ENCODE peak calls at places on chromosomes 12 and 14, in five cellular contexts. D is body of pancreas, O is upper lobe of left lung, W is A549, Q is right lobe of liver. T is an unnamed sample.

GRCh38 chr12:106136263-106136662 is 2.5 kb downstream of the NUAK1 start:
- ATAC-seq in D (no peak), O (no peak), W (peak), Q (peak), T (peak)

GRCh38 chr14:53900499-53900898 is 56.1 kb downstream of the BMP4 start:
- ATAC-seq in O (no peak), D (no peak), W (no peak), Q (peak), T (peak)

GRCh38 chr12:124452576-124453391 is 114.6 kb downstream of the NCOR2 start:
- ATAC-seq in O (no peak), D (no peak), Q (no peak), W (no peak), T (no peak)

GRCh38 chr14:41607966-41608663 is 1.4 kb downstream of the LRFN5 start:
- ATAC-seq in D (no peak), O (no peak), Q (no peak), W (no peak), T (no peak)

GRCh38 chr12:116318738-116319050 is 41.2 kb upstream of the MED13L start:
- ATAC-seq in Q (no peak), O (peak), W (no peak), D (no peak), T (peak)

GRCh38 chr12:57822392-57823130 is 4.0 kb upstream of the AVIL start:
- ATAC-seq in O (no peak), W (no peak), D (no peak), Q (peak), T (no peak)

GRCh38 chr12:114025935-114026334 is 59.8 kb upstream of the RBM19 start:
- ATAC-seq in D (no peak), O (no peak), W (no peak), Q (no peak), T (no peak)

GRCh38 chr12:65967696-65968095 is 143.4 kb downstream of the HMGA2 start:
- ATAC-seq in W (no peak), D (no peak), O (no peak), Q (no peak), T (no peak)

GRCh38 chr12:11795192-11795909 is 145.9 kb downstream of the ETV6 start:
- ATAC-seq in O (no peak), W (peak), Q (no peak), D (peak), T (no peak)

GRCh38 chr12:92049403-92049802 is 96.2 kb downstream of the BTG1 start:
- ATAC-seq in D (no peak), W (no peak), Q (no peak), O (no peak), T (no peak)

GRCh38 chr14:20682435-20683124 is 1.8 kb upstream of the RNASE4 start:
- ATAC-seq in W (peak), Q (peak), O (peak), D (peak), T (peak)

GRCh38 chr14:20387577-20387976 is 25.7 kb downstream of the TEP1 start:
- ATAC-seq in D (no peak), W (no peak), Q (peak), O (no peak), T (no peak)

GRCh38 chr12:88267630-88268029 is 125.5 kb downstream of the TMTC3 start:
- ATAC-seq in O (no peak), W (no peak), D (no peak), Q (no peak), T (no peak)

GRCh38 chr12:78864483-78865296 is at the start of gene SYT1:
- ATAC-seq in D (peak), W (peak), O (peak), Q (peak), T (peak)

GRCh38 chr12:69655616-69656336 is 43.3 kb downstream of the BEST3 start:
- ATAC-seq in D (peak), Q (no peak), O (no peak), W (peak), T (no peak)

GRCh38 chr12:108475396-108475795 is 39.7 kb upstream of the FICD start:
- ATAC-seq in D (no peak), O (no peak), Q (no peak), W (no peak), T (no peak)

GRCh38 chr12:5200276-5201087 is 156.8 kb downstream of the KCNA5 start:
- ATAC-seq in O (no peak), D (no peak), W (peak), Q (peak), T (no peak)

GRCh38 chr12:108839011-108839889 is 18.1 kb downstream of the SSH1 start:
- ATAC-seq in D (peak), Q (no peak), W (no peak), O (peak), T (peak)

GRCh38 chr14:84807673-84808072 is 722.3 kb upstream of the FLRT2 start:
- ATAC-seq in W (no peak), O (no peak), Q (no peak), D (no peak), T (no peak)

GRCh38 chr12:20272171-20272570 is 96.2 kb upstream of the PDE3A start:
- ATAC-seq in W (no peak), D (no peak), O (no peak), Q (no peak), T (no peak)

GRCh38 chr12:82996168-82996812 is 309.6 kb downstream of the TMTC2 start:
- ATAC-seq in D (peak), O (no peak), W (no peak), Q (peak), T (no peak)

GRCh38 chr14:99035268-99035667 is 236.7 kb downstream of the BCL11B start:
- ATAC-seq in Q (peak), D (peak), O (no peak), W (peak), T (no peak)

GRCh38 chr12:63944586-63945228 is 100.2 kb downstream of the SRGAP1 start:
- ATAC-seq in D (no peak), O (peak), Q (peak), W (peak), T (no peak)

GRCh38 chr12:94762259-94762942 is 112.0 kb upstream of the TMCC3 start:
- ATAC-seq in D (no peak), W (no peak), O (peak), Q (peak), T (no peak)

GRCh38 chr12:117514016-117514415 is 152.6 kb upstream of the NOS1 start:
- ATAC-seq in O (no peak), Q (peak), W (no peak), D (peak), T (no peak)

GRCh38 chr12:2858334-2858733 is 1.5 kb upstream of the TEX52 start:
- ATAC-seq in Q (no peak), D (no peak), W (no peak), O (no peak), T (no peak)

GRCh38 chr14:76761849-76762616 is 765 bp downstream of the VASH1 start:
- ATAC-seq in Q (no peak), O (no peak), W (peak), D (peak), T (no peak)

GRCh38 chr14:104705340-104706047 is 16.1 kb downstream of the INF2 start:
- ATAC-seq in O (no peak), W (peak), D (no peak), Q (no peak), T (no peak)

GRCh38 chr14:71566276-71566675 is 366.0 kb upstream of the RGS6 start:
- ATAC-seq in W (no peak), D (no peak), O (no peak), Q (peak), T (no peak)

GRCh38 chr14:45621731-45622130 is 368.7 kb upstream of the MIS18BP1 start:
- ATAC-seq in Q (no peak), W (no peak), D (no peak), O (no peak), T (no peak)

GRCh38 chr12:19739195-19739776 is 300.0 kb downstream of the AEBP2 start:
- ATAC-seq in W (peak), Q (peak), D (peak), O (no peak), T (peak)

GRCh38 chr12:68617160-68617926 is 6.6 kb downstream of the RAP1B start:
- ATAC-seq in Q (no peak), W (no peak), O (no peak), D (no peak), T (no peak)

GRCh38 chr12:74906224-74906623 is 303.4 kb downstream of the KCNC2 start:
- ATAC-seq in O (no peak), Q (no peak), W (peak), D (no peak), T (no peak)

GRCh38 chr12:121190523-121191031 is 19.4 kb upstream of the P2RX4 start:
- ATAC-seq in W (peak), Q (peak), D (peak), O (peak), T (peak)

GRCh38 chr14:77181603-77182437 is at the start of gene TMEM63C:
- ATAC-seq in W (peak), Q (peak), O (no peak), D (peak), T (peak)

GRCh38 chr12:132597333-132598283 is 12.8 kb downstream of the LRCOL1 start:
- ATAC-seq in Q (no peak), O (no peak), D (no peak), W (no peak), T (no peak)
- H3K4me3 ChIP-seq in Q (no peak), O (peak), D (no peak), W (peak), T (peak)

GRCh38 chr12:128075332-128075731 is 191.6 kb upstream of the TMEM132C start:
- ATAC-seq in D (no peak), Q (no peak), W (no peak), O (no peak), T (no peak)

GRCh38 chr12:128077917-128078298 is 189.1 kb upstream of the TMEM132C start:
- ATAC-seq in D (no peak), O (no peak), Q (no peak), W (no peak), T (no peak)

GRCh38 chr12:128077211-128077916 is 189.6 kb upstream of the TMEM132C start:
- ATAC-seq in O (no peak), W (no peak), Q (no peak), D (no peak), T (no peak)

GRCh38 chr12:128078311-128078851 is 188.6 kb upstream of the TMEM132C start:
- ATAC-seq in Q (no peak), W (no peak), D (no peak), O (no peak), T (no peak)

DNA sequence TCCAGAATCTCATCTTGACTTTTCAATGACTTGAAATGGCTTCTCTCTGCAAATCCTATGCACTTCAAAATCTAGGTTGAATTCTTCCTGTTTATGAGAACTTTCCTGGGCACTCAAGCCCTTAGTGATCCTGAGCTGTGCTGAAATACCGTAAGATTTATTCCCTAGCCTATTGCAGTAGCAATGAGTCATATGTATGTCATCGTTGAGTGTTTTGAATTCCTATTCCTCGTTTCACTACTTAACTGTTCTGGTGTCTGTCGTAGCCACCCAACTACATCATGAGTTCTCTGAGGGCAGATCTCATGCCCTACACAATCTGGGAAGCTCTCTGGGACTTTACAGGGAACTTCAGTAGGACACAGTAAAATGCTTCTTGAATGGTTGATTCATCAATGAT is 190.8 kb upstream of the TMEM132C start:
- ATAC-seq in O (no peak), Q (no peak), W (no peak), D (no peak), T (peak)
- H3K27ac ChIP-seq in O (no peak), Q (no peak), W (no peak), D (no peak), T (no peak)

GRCh38 chr12:55845785-55846496 is 3.2 kb upstream of the MMP19 start:
- ATAC-seq in D (no peak), Q (no peak), O (no peak), W (no peak), T (no peak)

GRCh38 chr12:55840581-55841351 is 2.0 kb downstream of the MMP19 start:
- ATAC-seq in O (no peak), D (no peak), W (no peak), Q (no peak), T (no peak)

GRCh38 chr12:55845349-55845748 is 2.6 kb upstream of the MMP19 start:
- ATAC-seq in O (no peak), D (no peak), W (no peak), Q (no peak), T (no peak)

GRCh38 chr12:55843431-55843830 is 695 bp upstream of the MMP19 start:
- ATAC-seq in D (no peak), O (no peak), Q (no peak), W (no peak), T (no peak)

GRCh38 chr12:55842681-55843429 is at the start of gene MMP19:
- ATAC-seq in O (peak), D (peak), Q (peak), W (peak), T (peak)
- TF ChIP-seq POLR2A in O (peak), D (peak), Q (peak), W (no peak), T (peak)

DNA sequence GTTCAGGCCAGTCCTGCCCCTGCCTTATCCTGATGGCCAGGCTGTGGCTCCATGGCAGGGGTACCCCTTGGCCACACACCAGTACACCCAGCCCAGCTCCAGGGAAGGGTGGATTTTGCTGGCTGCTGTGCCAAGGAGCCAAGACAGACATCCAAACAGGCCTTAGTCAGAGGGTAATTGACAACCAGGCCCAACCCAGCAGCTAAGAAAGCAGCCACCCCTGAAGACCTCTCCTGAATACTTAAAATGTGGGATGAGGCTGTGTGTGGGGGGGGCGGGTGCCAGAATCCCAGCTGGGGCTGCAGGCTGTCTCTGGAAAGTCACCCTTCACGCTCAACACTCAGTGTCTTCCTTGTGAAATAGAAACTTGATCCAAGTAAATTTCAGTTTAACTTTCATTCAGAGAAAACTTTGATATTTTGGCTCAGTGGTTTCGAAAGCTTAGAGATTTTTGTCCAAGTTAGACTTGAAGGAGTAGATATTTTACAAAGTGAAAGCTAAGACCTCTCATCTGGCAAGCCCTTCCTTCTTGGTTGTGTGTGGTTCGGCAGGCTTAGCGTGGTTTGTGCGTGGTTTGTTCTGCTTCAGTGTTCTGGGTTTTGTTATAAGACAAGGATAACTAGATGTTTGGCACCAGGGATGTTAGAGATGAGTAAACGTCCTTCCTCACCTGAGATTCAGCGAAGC is 5.1 kb downstream of the PAPLN start:
- ATAC-seq in O (no peak), Q (no peak), W (no peak), D (no peak), T (no peak)
- H3K4me3 ChIP-seq in O (no peak), Q (no peak), W (no peak), D (no peak), T (peak)

GRCh38 chr14:100531152-100531551 is 56.1 kb downstream of the BEGAIN start:
- ATAC-seq in D (no peak), O (no peak), Q (no peak), W (no peak), T (no peak)
- H3K27ac ChIP-seq in D (peak), O (no peak), Q (no peak), W (no peak), T (no peak)

DNA sequence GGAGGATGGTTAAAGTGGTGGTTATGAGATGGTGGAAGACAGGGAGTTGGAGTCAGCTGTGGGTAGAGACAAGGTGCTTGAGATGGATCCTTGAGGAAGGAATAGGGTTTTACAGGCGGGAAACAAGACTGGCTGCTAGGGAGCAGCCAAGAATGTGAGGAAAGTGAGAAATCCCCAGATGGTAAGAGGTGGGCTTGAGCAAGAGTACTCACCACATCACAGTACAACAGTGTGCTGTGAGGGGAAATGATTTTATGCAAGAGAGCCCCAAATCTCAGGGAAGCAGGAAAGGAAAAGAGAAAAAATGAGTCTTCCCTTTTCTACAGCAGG is 7.4 kb downstream of the ATN1 start:
- ATAC-seq in Q (no peak), D (no peak), O (no peak), W (no peak), T (no peak)
- TF ChIP-seq POLR2A in Q (no peak), D (no peak), O (no peak), W (no peak), T (no peak)

GRCh38 chr12:112898380-112898779 is 8.4 kb upstream of the OAS1 start:
- ATAC-seq in W (no peak), Q (no peak), D (no peak), O (no peak), T (no peak)
- H3K4me3 ChIP-seq in W (no peak), Q (no peak), D (no peak), O (no peak), T (no peak)